ENCODE peak calls at places on chromosomes 2 and 18, in eight cellular contexts. One of them, this sample, is unnamed.

GRCh38 chr2:11768940-11769339 is 22.5 kb downstream of the LPIN1 start:
- DNase-seq in fibroblast of mammary gland: no peak
- DNase-seq in GM12865: no peak
- DNase-seq in AG04450: no peak
- DNase-seq in hepatocyte: no peak
- DNase-seq in A549: no peak
- DNase-seq in AG10803: no peak
- DNase-seq in GM10248: no peak
- DNase-seq in this sample: no peak

GRCh38 chr2:173513117-173513516 is 158.4 kb downstream of the CDCA7 start:
- DNase-seq in fibroblast of mammary gland: no peak
- DNase-seq in GM12865: no peak
- DNase-seq in AG04450: no peak
- DNase-seq in hepatocyte: no peak
- DNase-seq in A549: no peak
- DNase-seq in AG10803: no peak
- DNase-seq in GM10248: no peak
- DNase-seq in this sample: no peak

GRCh38 chr18:8752329-8752728 is 47.0 kb downstream of the MTCL1 start:
- DNase-seq in fibroblast of mammary gland: peak
- DNase-seq in GM12865: no peak
- DNase-seq in AG04450: no peak
- DNase-seq in hepatocyte: no peak
- DNase-seq in A549: no peak
- DNase-seq in AG10803: peak
- DNase-seq in GM10248: no peak
- DNase-seq in this sample: no peak

GRCh38 chr2:121480826-121481225 is 49.9 kb upstream of the RNU4ATAC start:
- DNase-seq in fibroblast of mammary gland: peak
- DNase-seq in GM12865: no peak
- DNase-seq in AG04450: peak
- DNase-seq in hepatocyte: peak
- DNase-seq in A549: no peak
- DNase-seq in AG10803: peak
- DNase-seq in GM10248: no peak
- DNase-seq in this sample: peak

GRCh38 chr2:86671304-86671981 is 47.8 kb upstream of the RNF103 start:
- DNase-seq in fibroblast of mammary gland: peak
- DNase-seq in GM12865: no peak
- DNase-seq in AG04450: no peak
- DNase-seq in hepatocyte: peak
- DNase-seq in A549: no peak
- DNase-seq in AG10803: no peak
- DNase-seq in GM10248: no peak
- DNase-seq in this sample: no peak

GRCh38 chr2:233210843-233211600 is 40.5 kb upstream of the ATG16L1 start:
- DNase-seq in fibroblast of mammary gland: peak
- DNase-seq in GM12865: no peak
- DNase-seq in AG04450: peak
- DNase-seq in hepatocyte: peak
- DNase-seq in A549: no peak
- DNase-seq in AG10803: peak
- DNase-seq in GM10248: no peak
- DNase-seq in this sample: peak

GRCh38 chr2:240624950-240625621 is at the start of gene GPR35:
- DNase-seq in fibroblast of mammary gland: peak
- DNase-seq in GM12865: peak
- DNase-seq in AG04450: no peak
- DNase-seq in hepatocyte: peak
- DNase-seq in A549: no peak
- DNase-seq in AG10803: peak
- DNase-seq in GM10248: peak
- DNase-seq in this sample: peak

GRCh38 chr2:174511580-174512260 is 24.9 kb upstream of the GPR155 start:
- DNase-seq in fibroblast of mammary gland: no peak
- DNase-seq in GM12865: no peak
- DNase-seq in AG04450: no peak
- DNase-seq in hepatocyte: no peak
- DNase-seq in A549: no peak
- DNase-seq in AG10803: no peak
- DNase-seq in GM10248: no peak
- DNase-seq in this sample: no peak

GRCh38 chr2:2222931-2223330 is 108.1 kb downstream of the MYT1L start:
- DNase-seq in fibroblast of mammary gland: no peak
- DNase-seq in GM12865: no peak
- DNase-seq in AG04450: no peak
- DNase-seq in hepatocyte: no peak
- DNase-seq in A549: no peak
- DNase-seq in AG10803: peak
- DNase-seq in GM10248: no peak
- DNase-seq in this sample: no peak

GRCh38 chr2:55618649-55619055 is 1.2 kb upstream of the PPP4R3B start:
- DNase-seq in fibroblast of mammary gland: peak
- DNase-seq in GM12865: peak
- DNase-seq in AG04450: no peak
- DNase-seq in hepatocyte: peak
- DNase-seq in A549: peak
- DNase-seq in AG10803: peak
- DNase-seq in GM10248: peak
- DNase-seq in this sample: peak

GRCh38 chr2:55621802-55622201 is 4.4 kb upstream of the PPP4R3B start:
- DNase-seq in fibroblast of mammary gland: no peak
- DNase-seq in GM12865: no peak
- DNase-seq in AG04450: no peak
- DNase-seq in hepatocyte: no peak
- DNase-seq in A549: no peak
- DNase-seq in AG10803: no peak
- DNase-seq in GM10248: no peak
- DNase-seq in this sample: no peak

GRCh38 chr2:55618025-55618648 is 715 bp upstream of the PPP4R3B start:
- DNase-seq in fibroblast of mammary gland: peak
- DNase-seq in GM12865: peak
- DNase-seq in AG04450: no peak
- DNase-seq in hepatocyte: no peak
- DNase-seq in A549: no peak
- DNase-seq in AG10803: peak
- DNase-seq in GM10248: no peak
- DNase-seq in this sample: no peak

GRCh38 chr2:55617160-55618024 is at the start of gene PPP4R3B:
- DNase-seq in fibroblast of mammary gland: peak
- DNase-seq in GM12865: peak
- DNase-seq in AG04450: peak
- DNase-seq in hepatocyte: peak
- DNase-seq in A549: peak
- DNase-seq in AG10803: peak
- DNase-seq in GM10248: peak
- DNase-seq in this sample: peak

DNA sequence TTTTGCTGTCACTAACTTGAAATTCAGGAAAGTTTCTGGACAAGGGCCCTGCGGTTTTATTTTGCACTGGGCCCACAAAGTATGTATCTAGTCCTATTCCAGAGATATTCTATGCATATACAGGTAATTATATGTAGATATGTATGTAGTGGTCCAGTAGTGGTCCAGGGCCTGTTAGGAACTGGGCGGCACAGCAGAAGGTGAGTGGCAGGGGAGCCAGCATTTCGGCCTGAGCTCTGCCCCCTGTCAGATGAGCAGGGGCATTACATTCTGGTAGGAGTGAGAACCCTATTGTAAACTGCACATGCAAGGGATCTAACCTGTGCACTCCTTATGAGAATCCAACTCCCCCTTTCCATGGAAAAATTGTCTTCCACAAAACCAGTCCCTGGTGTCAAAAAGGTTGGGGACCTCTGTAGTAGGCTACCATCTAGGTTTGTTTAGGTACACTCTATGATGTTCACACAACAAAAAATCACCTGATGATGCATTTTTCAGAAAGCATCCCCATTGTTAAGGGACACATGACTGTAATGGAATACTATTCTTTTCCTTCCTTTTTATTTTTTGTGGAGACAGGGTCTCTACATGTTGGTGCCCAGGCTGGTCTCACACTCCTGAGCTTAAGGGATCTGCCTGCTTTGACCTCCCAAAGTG is 2.8 kb upstream of the PPP4R3B start:
- DNase-seq in fibroblast of mammary gland: peak
- DNase-seq in GM12865: peak
- DNase-seq in AG04450: no peak
- DNase-seq in hepatocyte: no peak
- DNase-seq in A549: no peak
- DNase-seq in AG10803: no peak
- DNase-seq in GM10248: peak
- DNase-seq in this sample: no peak
- TF ChIP-seq CTCF in fibroblast of mammary gland: peak
- TF ChIP-seq CTCF in GM12865: peak
- TF ChIP-seq CTCF in AG04450: peak
- TF ChIP-seq CTCF in hepatocyte: peak
- TF ChIP-seq CTCF in A549: peak
- TF ChIP-seq CTCF in AG10803: peak
- TF ChIP-seq CTCF in GM10248: peak
- TF ChIP-seq CTCF in this sample: peak

DNA sequence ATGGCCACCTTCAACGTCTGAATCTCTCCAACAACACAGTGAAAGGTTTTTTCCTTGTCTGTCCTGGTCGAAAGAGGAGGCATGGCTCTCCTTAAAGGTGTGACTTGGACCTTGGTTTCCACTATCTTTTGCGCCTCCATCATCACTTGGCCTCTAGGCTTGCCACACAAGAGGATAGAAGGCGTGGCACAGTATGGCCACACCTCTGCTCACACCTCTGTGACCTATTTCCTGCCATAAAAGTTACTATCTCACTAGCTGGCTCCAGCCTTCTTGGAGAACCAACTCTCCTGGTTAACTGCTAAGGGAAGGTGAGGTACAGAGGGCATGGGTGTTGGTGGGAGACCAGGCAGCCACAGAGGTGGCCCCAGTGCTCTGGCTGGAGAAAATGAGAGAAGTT is 165.9 kb downstream of the UXS1 start:
- DNase-seq in fibroblast of mammary gland: no peak
- DNase-seq in GM12865: no peak
- DNase-seq in AG04450: no peak
- DNase-seq in hepatocyte: peak
- DNase-seq in A549: no peak
- DNase-seq in AG10803: no peak
- DNase-seq in GM10248: no peak
- DNase-seq in this sample: no peak
- TF ChIP-seq CTCF in fibroblast of mammary gland: no peak
- TF ChIP-seq CTCF in GM12865: no peak
- TF ChIP-seq CTCF in AG04450: no peak
- TF ChIP-seq CTCF in hepatocyte: no peak
- TF ChIP-seq CTCF in A549: no peak
- TF ChIP-seq CTCF in AG10803: no peak
- TF ChIP-seq CTCF in GM10248: no peak
- TF ChIP-seq CTCF in this sample: no peak

DNA sequence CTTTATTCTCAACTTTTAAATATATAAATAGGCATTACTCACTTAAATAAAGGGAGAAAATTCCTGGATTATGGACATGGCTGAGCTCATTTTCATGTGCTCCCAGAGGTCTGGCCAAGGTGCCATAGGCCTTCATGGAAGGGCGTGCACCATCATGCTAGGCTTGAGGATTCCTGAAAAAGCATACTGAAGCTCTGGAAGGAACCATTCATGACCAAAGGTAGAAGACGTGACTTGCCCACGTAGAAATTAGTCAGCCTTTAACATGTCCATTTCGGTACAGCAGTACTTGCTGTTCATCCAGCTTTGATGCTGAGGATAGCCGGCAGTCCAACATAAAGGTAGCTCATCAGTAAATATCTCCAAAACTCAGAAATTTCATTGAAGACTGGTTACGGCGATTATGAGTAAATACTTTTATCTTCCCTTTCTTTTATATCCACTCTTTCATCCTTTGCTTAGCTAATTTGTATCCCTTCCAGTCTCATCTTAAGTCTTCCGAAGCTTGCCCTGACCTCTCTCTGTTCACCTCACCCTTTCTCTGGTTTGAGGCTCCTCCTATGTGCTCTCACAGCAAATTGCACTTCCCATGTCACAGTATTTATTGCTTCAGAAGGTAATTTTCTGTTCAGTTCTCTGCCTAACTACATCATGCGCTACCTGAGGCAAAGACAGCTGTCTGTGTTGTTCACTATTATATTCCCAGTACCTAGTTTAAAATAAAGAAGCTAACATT is 32.3 kb upstream of the ASNSD1 start:
- DNase-seq in fibroblast of mammary gland: peak
- DNase-seq in GM12865: no peak
- DNase-seq in AG04450: no peak
- DNase-seq in hepatocyte: no peak
- DNase-seq in A549: no peak
- DNase-seq in AG10803: no peak
- DNase-seq in GM10248: no peak
- DNase-seq in this sample: no peak
- TF ChIP-seq CTCF in fibroblast of mammary gland: no peak
- TF ChIP-seq CTCF in GM12865: no peak
- TF ChIP-seq CTCF in AG04450: no peak
- TF ChIP-seq CTCF in hepatocyte: peak
- TF ChIP-seq CTCF in A549: peak
- TF ChIP-seq CTCF in AG10803: no peak
- TF ChIP-seq CTCF in GM10248: no peak
- TF ChIP-seq CTCF in this sample: no peak

GRCh38 chr2:6845903-6846302 is 19.8 kb downstream of the CMPK2 start:
- DNase-seq in fibroblast of mammary gland: no peak
- DNase-seq in GM12865: no peak
- DNase-seq in AG04450: no peak
- DNase-seq in hepatocyte: no peak
- DNase-seq in A549: no peak
- DNase-seq in AG10803: no peak
- DNase-seq in GM10248: no peak
- DNase-seq in this sample: no peak
- TF ChIP-seq CTCF in fibroblast of mammary gland: peak
- TF ChIP-seq CTCF in GM12865: no peak
- TF ChIP-seq CTCF in AG04450: no peak
- TF ChIP-seq CTCF in hepatocyte: no peak
- TF ChIP-seq CTCF in A549: peak
- TF ChIP-seq CTCF in AG10803: no peak
- TF ChIP-seq CTCF in GM10248: no peak
- TF ChIP-seq CTCF in this sample: no peak

DNA sequence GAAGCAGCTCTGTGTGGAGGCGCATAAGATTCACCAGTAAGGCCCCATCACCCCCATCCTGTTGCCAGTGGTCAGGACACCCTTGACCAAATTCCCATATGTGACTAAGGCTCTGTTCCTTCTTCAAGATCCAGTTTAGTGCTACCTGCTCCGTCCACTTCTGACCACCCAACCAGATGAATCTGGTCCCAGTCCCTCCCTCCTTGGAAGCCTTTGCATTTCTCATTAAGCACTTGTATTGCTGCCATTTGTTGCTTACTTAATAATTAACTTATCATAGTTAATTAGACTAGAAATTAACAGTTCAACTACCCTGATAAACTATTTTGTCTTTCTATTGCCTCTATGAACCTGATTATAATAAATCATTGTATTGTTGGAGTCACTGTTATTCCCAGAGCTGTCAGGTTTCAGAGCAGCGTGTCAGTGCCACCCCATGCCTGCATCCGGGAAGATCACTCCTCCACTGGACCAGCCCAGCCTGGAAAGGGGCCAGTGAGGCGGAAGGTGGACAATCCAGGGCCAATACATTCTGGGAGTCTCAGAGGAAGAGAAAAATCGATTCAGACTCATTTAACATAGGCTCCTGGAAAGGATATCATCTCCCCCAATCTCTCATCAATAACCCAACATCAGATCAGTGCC is 9.5 kb upstream of the NAT8 start:
- DNase-seq in fibroblast of mammary gland: no peak
- DNase-seq in GM12865: no peak
- DNase-seq in AG04450: no peak
- DNase-seq in hepatocyte: no peak
- DNase-seq in A549: no peak
- DNase-seq in AG10803: no peak
- DNase-seq in GM10248: no peak
- DNase-seq in this sample: no peak
- TF ChIP-seq CTCF in fibroblast of mammary gland: no peak
- TF ChIP-seq CTCF in GM12865: no peak
- TF ChIP-seq CTCF in AG04450: no peak
- TF ChIP-seq CTCF in hepatocyte: no peak
- TF ChIP-seq CTCF in A549: no peak
- TF ChIP-seq CTCF in AG10803: no peak
- TF ChIP-seq CTCF in GM10248: no peak
- TF ChIP-seq CTCF in this sample: no peak